ENCODE peak calls at places on chromosomes 16 and 17, in eight cellular contexts. U, S, K, T, L, Z, R and P are unnamed samples.

GRCh38 chr17:79840204-79840988 is 1.2 kb upstream of the CBX4 start:
- DNase-seq in U (peak; percentile 76), S (peak; percentile 53), K (no peak), T (no peak), L (no peak), Z (no peak), R (peak; percentile 26), P (peak; percentile 80)

GRCh38 chr17:9924735-9925191 is 19.7 kb upstream of the RCVRN start:
- DNase-seq in U (peak; percentile 83), S (no peak), K (no peak), T (no peak), L (peak; percentile 37), Z (no peak), R (no peak), P (peak; percentile 14)

GRCh38 chr16:2795714-2796143 is 2.5 kb upstream of the PRSS41 start:
- DNase-seq in U (no peak), S (no peak), K (no peak), T (no peak), L (no peak), Z (no peak), R (no peak), P (no peak)

GRCh38 chr17:82023447-82024241 is 539 bp downstream of the LRRC45 start:
- DNase-seq in U (peak; percentile 26), S (peak; percentile 45), K (no peak), T (no peak), L (peak; percentile 54), Z (no peak), R (no peak), P (no peak)

GRCh38 chr16:57042157-57043111 is 49.9 kb upstream of the CPNE2 start:
- DNase-seq in U (no peak), S (peak; percentile 90), K (no peak), T (peak; percentile 62), L (peak; percentile 79), Z (peak; percentile 54), R (no peak), P (no peak)

GRCh38 chr16:78916928-78917545 is 683.5 kb downstream of the MAF start:
- DNase-seq in U (no peak), S (no peak), K (no peak), T (no peak), L (no peak), Z (no peak), R (no peak), P (no peak)

GRCh38 chr16:31487720-31488629 is 5.1 kb downstream of the SLC5A2 start:
- DNase-seq in U (peak; percentile 44), S (peak; percentile 67), K (no peak), T (peak; percentile 51), L (peak; percentile 46), Z (peak; percentile 30), R (no peak), P (peak; percentile 37)

GRCh38 chr17:78988152-78988551 is 8.4 kb upstream of the LGALS3BP start:
- DNase-seq in U (peak; percentile 43), S (no peak), K (no peak), T (no peak), L (no peak), Z (no peak), R (no peak), P (peak; percentile 4)

GRCh38 chr16:67198238-67198734 is 645 bp upstream of the ELMO3 start:
- DNase-seq in U (peak; percentile 37), S (peak; percentile 43), K (no peak), T (no peak), L (peak; percentile 70), Z (no peak), R (no peak), P (no peak)

GRCh38 chr16:66430214-66430613 is 3.1 kb downstream of the BEAN1 start:
- DNase-seq in U (no peak), S (no peak), K (no peak), T (no peak), L (no peak), Z (no peak), R (no peak), P (no peak)

GRCh38 chr17:79834575-79835469 is 4.4 kb downstream of the CBX4 start:
- DNase-seq in U (peak; percentile 15), S (peak; percentile 67), K (no peak), T (no peak), L (no peak), Z (no peak), R (no peak), P (no peak)

GRCh38 chr17:65389426-65389825 is 172.0 kb downstream of the AXIN2 start:
- DNase-seq in U (peak; percentile 33), S (no peak), K (no peak), T (no peak), L (no peak), Z (no peak), R (peak; percentile 46), P (no peak)

GRCh38 chr16:73956592-73957495 is 339.8 kb upstream of the PSMD7 start:
- DNase-seq in U (peak; percentile 70), S (peak; percentile 45), K (peak; percentile 13), T (no peak), L (peak; percentile 56), Z (no peak), R (peak; percentile 56), P (peak; percentile 43)

GRCh38 chr16:627458-628239 is 3.1 kb upstream of the WFIKKN1 start:
- DNase-seq in U (no peak), S (no peak), K (no peak), T (no peak), L (no peak), Z (no peak), R (no peak), P (no peak)

GRCh38 chr17:151886-152859 is 14.8 kb downstream of the SCGB1C2 start:
- DNase-seq in U (no peak), S (no peak), K (no peak), T (no peak), L (no peak), Z (no peak), R (peak; percentile 20), P (peak; percentile 7)

GRCh38 chr17:41648411-41649195 is 24.2 kb upstream of the KRT17 start:
- DNase-seq in U (peak; percentile 89), S (peak; percentile 90), K (peak; percentile 43), T (peak; percentile 76), L (peak; percentile 82), Z (peak; percentile 78), R (peak; percentile 67), P (peak; percentile 84)

GRCh38 chr16:27355610-27356009 is 41.8 kb downstream of the IL4R start:
- DNase-seq in U (peak; percentile 57), S (peak; percentile 72), K (no peak), T (no peak), L (peak; percentile 52), Z (no peak), R (no peak), P (peak; percentile 43)

GRCh38 chr16:19735074-19735867 is 17.2 kb downstream of the IQCK start:
- DNase-seq in U (no peak), S (no peak), K (no peak), T (no peak), L (no peak), Z (no peak), R (no peak), P (peak; percentile 28)

GRCh38 chr17:65023791-65024190 is 32.7 kb downstream of the GNA13 start:
- DNase-seq in U (no peak), S (no peak), K (no peak), T (no peak), L (no peak), Z (no peak), R (peak; percentile 7), P (no peak)